ENCODE peak calls at places on chromosomes 16 and 17, in nine cellular contexts. L is Peyer's patch, R is lower leg skin, Q is DND-41, G is neural progenitor cell, Z is sigmoid colon, S is ovary, B is colonic mucosa, V is astrocyte of the spinal cord. J is an unnamed sample.

GRCh38 chr17:67511012-67511411 is 133.9 kb downstream of the PITPNC1 start:
- DNase-seq in L (no peak), R (no peak), Q (no peak), G (no peak), Z (no peak), S (no peak), B (no peak), V (no peak), J (no peak)

GRCh38 chr16:75176926-75177325 is 28.6 kb downstream of the ZFP1 start:
- DNase-seq in L (no peak), R (no peak), Q (no peak), G (no peak), Z (no peak), S (no peak), B (no peak), V (no peak), J (no peak)

GRCh38 chr17:13601776-13602551 is at the start of gene HS3ST3A1:
- DNase-seq in L (no peak), R (no peak), Q (no peak), G (peak), Z (peak), S (peak), B (peak), V (peak), J (no peak)

GRCh38 chr16:69397821-69398521 is 12.2 kb upstream of the TERF2 start:
- DNase-seq in L (no peak), R (no peak), Q (no peak), G (peak), Z (no peak), S (peak), B (peak), V (peak), J (no peak)

GRCh38 chr17:64343833-64344637 is 46.6 kb downstream of the PECAM1 start:
- DNase-seq in L (peak), R (no peak), Q (no peak), G (peak), Z (peak), S (peak), B (peak), V (peak), J (no peak)

GRCh38 chr16:3945751-3946603 is 65.5 kb upstream of the CREBBP start:
- DNase-seq in L (no peak), R (no peak), Q (no peak), G (no peak), Z (no peak), S (peak), B (no peak), V (peak), J (no peak)

GRCh38 chr17:80950466-80951120 is 41.0 kb upstream of the CHMP6 start:
- DNase-seq in L (no peak), R (peak), Q (no peak), G (no peak), Z (no peak), S (no peak), B (no peak), V (no peak), J (no peak)

GRCh38 chr16:89150090-89150835 is 21.3 kb upstream of the CDH15 start:
- DNase-seq in L (no peak), R (no peak), Q (no peak), G (no peak), Z (no peak), S (no peak), B (no peak), V (no peak), J (no peak)

GRCh38 chr16:72987480-72987901 is 60.4 kb downstream of the ZFHX3 start:
- DNase-seq in L (no peak), R (peak), Q (no peak), G (no peak), Z (no peak), S (no peak), B (no peak), V (no peak), J (no peak)

GRCh38 chr16:72985148-72985882 is 62.6 kb downstream of the ZFHX3 start:
- DNase-seq in L (no peak), R (peak), Q (no peak), G (no peak), Z (peak), S (no peak), B (no peak), V (peak), J (no peak)

GRCh38 chr16:72983241-72983640 is 64.7 kb downstream of the ZFHX3 start:
- DNase-seq in L (no peak), R (no peak), Q (no peak), G (no peak), Z (peak), S (no peak), B (no peak), V (no peak), J (no peak)

GRCh38 chr16:72986011-72986410 is 61.9 kb downstream of the ZFHX3 start:
- DNase-seq in L (no peak), R (peak), Q (no peak), G (no peak), Z (peak), S (peak), B (no peak), V (peak), J (no peak)

GRCh38 chr16:72983728-72984350 is 64.1 kb downstream of the ZFHX3 start:
- DNase-seq in L (no peak), R (peak), Q (no peak), G (no peak), Z (peak), S (no peak), B (no peak), V (no peak), J (no peak)
- TF ChIP-seq CTCF in L (no peak), R (no peak), Q (no peak), G (no peak), Z (no peak), S (no peak), B (no peak), V (no peak), J (no peak)

GRCh38 chr16:24257965-24258364 is 1.8 kb downstream of the CACNG3 start:
- DNase-seq in L (no peak), R (no peak), Q (no peak), G (peak), Z (no peak), S (no peak), B (no peak), V (no peak), J (no peak)

GRCh38 chr16:24255446-24256352 is at the start of gene CACNG3:
- DNase-seq in L (no peak), R (no peak), Q (peak), G (peak), Z (no peak), S (no peak), B (peak), V (peak), J (peak)

GRCh38 chr16:24253192-24253591 is 2.9 kb upstream of the CACNG3 start:
- DNase-seq in L (peak), R (no peak), Q (peak), G (peak), Z (no peak), S (no peak), B (no peak), V (peak), J (peak)
- TF ChIP-seq CTCF in L (peak), R (no peak), Q (peak), G (peak), Z (no peak), S (no peak), B (peak), V (peak), J (peak)

GRCh38 chr16:11297492-11298142 is 16.5 kb upstream of the PRM1 start:
- DNase-seq in L (peak), R (peak), Q (peak), G (peak), Z (peak), S (peak), B (peak), V (peak), J (peak)
- TF ChIP-seq CTCF in L (peak), R (no peak), Q (peak), G (no peak), Z (no peak), S (no peak), B (no peak), V (no peak), J (peak)

DNA sequence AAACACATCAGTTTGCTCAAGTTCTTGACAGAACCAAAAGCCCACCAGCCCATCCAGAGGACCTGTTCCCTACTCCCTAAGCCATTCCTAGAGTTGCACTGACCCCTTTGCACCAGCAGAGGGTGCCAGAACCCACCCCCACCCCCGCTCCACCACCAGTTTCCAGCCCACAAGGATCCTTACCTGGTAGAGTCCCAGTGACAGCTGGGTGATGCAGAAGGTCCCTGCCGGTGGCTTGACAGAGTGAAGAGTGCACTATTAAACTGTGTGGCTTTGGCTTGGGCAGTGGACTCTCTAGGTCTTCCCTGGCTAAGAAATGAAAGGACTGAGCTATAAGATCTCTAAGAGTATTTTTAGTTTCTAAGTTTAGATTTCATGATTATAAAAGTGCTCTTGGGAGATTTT is 73.3 kb upstream of the MTMR4 start:
- DNase-seq in L (peak), R (peak), Q (peak), G (peak), Z (peak), S (peak), B (peak), V (peak), J (peak)
- TF ChIP-seq CTCF in L (peak), R (peak), Q (peak), G (peak), Z (peak), S (peak), B (peak), V (peak), J (peak)

DNA sequence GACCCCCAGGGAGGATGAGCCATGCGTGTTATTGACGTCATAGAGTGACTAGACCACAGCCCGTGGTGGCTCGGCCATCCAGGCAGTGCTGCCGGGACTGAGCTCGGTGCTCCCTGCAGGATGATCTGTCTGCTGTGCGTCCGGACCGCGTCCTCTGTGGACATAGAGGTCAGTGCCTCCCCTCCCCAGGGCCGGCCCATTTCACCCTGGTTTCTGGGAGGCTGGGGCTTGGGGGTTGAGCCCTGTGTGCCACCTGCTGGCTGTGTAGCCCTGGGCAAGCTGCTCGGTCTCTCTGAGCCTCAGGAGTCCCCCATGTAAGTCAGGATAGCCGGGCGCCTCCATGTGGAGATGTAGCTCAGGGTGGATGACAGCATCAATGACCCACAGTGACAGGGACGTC is 8.3 kb downstream of the TSC2 start:
- DNase-seq in L (no peak), R (no peak), Q (no peak), G (no peak), Z (no peak), S (no peak), B (no peak), V (no peak), J (no peak)
- TF ChIP-seq CTCF in L (peak), R (no peak), Q (no peak), G (no peak), Z (no peak), S (no peak), B (no peak), V (peak), J (no peak)

GRCh38 chr16:1923299-1924034 is 5.3 kb upstream of the HS3ST6 start:
- DNase-seq in L (no peak), R (no peak), Q (no peak), G (peak), Z (no peak), S (no peak), B (peak), V (no peak), J (no peak)
- TF ChIP-seq CTCF in L (peak), R (no peak), Q (no peak), G (peak), Z (no peak), S (no peak), B (no peak), V (peak), J (no peak)

GRCh38 chr16:56603589-56603988 is 4.8 kb upstream of the MT2A start:
- DNase-seq in L (no peak), R (no peak), Q (peak), G (peak), Z (no peak), S (no peak), B (peak), V (no peak), J (peak)
- TF ChIP-seq CTCF in L (peak), R (no peak), Q (peak), G (peak), Z (no peak), S (peak), B (no peak), V (peak), J (peak)

DNA sequence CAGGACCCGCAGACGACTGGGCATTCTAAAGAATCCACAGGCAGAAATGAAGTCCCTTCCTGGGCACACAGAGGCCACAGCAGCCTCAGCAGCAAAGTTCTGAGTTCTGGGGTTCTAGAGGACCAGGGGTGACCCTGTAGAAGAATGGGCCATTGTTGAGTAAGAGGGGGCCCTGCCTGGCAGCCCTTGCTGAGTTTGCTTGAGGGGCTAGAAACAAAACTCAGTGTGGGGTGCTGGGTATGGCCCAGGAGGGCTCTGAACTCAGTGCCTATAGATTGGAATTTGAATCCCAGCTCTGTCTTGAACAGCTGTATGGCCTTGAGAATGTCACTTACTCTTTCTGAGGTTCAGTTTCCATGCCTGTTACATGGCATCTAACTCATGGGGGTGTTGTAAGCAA is at the start of gene PDILT:
- DNase-seq in L (no peak), R (no peak), Q (no peak), G (no peak), Z (no peak), S (no peak), B (no peak), V (no peak), J (no peak)
- TF ChIP-seq CTCF in L (no peak), R (no peak), Q (no peak), G (no peak), Z (no peak), S (no peak), B (no peak), V (no peak), J (no peak)

GRCh38 chr16:19984136-19984535 is 89.6 kb downstream of the GPR139 start:
- DNase-seq in L (no peak), R (no peak), Q (no peak), G (no peak), Z (no peak), S (no peak), B (no peak), V (no peak), J (no peak)

GRCh38 chr16:19979638-19980037 is 94.1 kb downstream of the GPR139 start:
- DNase-seq in L (no peak), R (no peak), Q (no peak), G (no peak), Z (no peak), S (no peak), B (no peak), V (no peak), J (no peak)

DNA sequence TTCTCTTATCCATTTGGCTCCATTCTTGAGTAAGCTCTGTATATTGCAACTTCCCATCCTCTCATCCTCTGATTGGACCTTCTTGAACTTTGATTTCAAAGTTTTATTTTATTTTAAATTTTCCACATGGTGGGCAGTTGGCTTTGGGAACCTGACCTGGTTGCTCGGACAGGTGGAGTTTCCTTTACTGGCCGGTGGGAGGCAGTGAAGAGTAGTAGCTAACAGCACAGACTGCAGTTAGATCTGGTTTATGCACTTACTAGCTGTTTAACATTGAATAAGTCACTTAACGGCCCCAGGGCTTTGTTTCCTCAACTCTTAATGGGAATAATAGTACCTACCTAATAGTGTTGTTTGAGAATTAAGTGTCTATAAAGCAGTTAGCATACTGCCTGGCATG is 92.8 kb downstream of the GPR139 start:
- DNase-seq in L (no peak), R (no peak), Q (no peak), G (peak), Z (no peak), S (no peak), B (no peak), V (no peak), J (no peak)
- TF ChIP-seq CTCF in L (peak), R (no peak), Q (peak), G (peak), Z (no peak), S (no peak), B (peak), V (peak), J (no peak)

DNA sequence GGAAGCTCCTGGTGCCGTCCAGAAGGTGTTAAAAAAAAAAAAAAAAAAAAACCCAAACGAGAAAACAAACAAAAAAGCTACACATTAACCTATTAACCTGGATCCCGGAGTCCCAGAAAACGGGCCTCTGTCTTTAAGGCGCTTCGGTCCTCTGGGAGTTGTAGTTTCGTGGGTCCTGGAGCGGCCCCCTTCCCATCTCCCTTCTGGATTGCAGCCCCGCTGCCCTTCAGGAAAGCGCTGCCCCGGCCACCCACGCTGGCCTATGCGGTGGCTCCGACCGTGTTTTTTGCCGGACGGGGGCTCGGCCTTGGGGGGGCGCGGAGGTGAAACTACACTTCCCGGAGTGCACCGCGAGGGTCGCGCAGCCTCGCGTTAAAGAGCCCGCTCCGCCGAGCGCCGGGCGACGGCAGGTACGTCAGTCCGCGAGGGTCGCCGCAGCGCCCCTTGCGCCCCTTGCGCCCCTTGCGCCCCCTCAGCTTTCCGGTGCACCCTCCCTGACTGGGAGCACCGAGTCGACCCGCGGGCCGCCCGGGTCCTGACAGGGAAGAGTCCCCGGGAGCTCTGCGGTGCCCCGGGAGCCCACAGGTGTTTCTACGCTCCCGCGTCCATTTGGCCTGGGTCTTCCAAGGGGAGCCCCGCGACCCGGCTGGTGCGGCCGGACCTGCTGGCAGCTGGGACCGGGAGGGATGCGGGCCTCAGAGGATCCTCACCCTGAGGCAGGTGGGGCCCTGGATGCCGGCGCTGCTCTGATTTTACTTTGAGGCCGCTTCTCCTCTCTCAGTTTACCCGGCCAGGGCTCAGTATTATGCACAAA is at the start of gene FCSK:
- DNase-seq in L (peak), R (no peak), Q (peak), G (peak), Z (peak), S (peak), B (peak), V (peak), J (peak)
- TF ChIP-seq CTCF in L (peak), R (no peak), Q (peak), G (peak), Z (no peak), S (no peak), B (no peak), V (no peak), J (no peak)